ENCODE peak calls at places on chromosomes 7 and 10, in five cellular contexts. One of them, this sample, is unnamed.

GRCh38 chr10:55550241-55550640 is 749.2 kb upstream of the PCDH15 start:
- DNase-seq in SK-MEL-5: peak; percentile 51
- DNase-seq in cardiac muscle cell: peak; percentile 5
- DNase-seq in activated T-cell treated with anti-CD3 and anti-CD28 coated beads for 24 hours: no peak
- DNase-seq in NCI-H2029: no peak
- DNase-seq in this sample: no peak

GRCh38 chr7:113880467-113881040 is 38.3 kb downstream of the PPP1R3A start:
- DNase-seq in SK-MEL-5: no peak
- DNase-seq in cardiac muscle cell: no peak
- DNase-seq in activated T-cell treated with anti-CD3 and anti-CD28 coated beads for 24 hours: no peak
- DNase-seq in NCI-H2029: no peak
- DNase-seq in this sample: no peak

GRCh38 chr7:30740417-30741181 is 11.3 kb upstream of the INMT start:
- DNase-seq in cardiac muscle cell: peak; percentile 81
- DNase-seq in activated T-cell treated with anti-CD3 and anti-CD28 coated beads for 24 hours: peak; percentile 62
- DNase-seq in NCI-H2029: peak; percentile 41
- DNase-seq in SK-MEL-5: peak; percentile 85
- DNase-seq in this sample: peak; percentile 73

GRCh38 chr7:79506481-79506880 is 53.0 kb upstream of the MAGI2 start:
- DNase-seq in SK-MEL-5: no peak
- DNase-seq in activated T-cell treated with anti-CD3 and anti-CD28 coated beads for 24 hours: no peak
- DNase-seq in NCI-H2029: no peak
- DNase-seq in cardiac muscle cell: peak; percentile 73
- DNase-seq in this sample: no peak

GRCh38 chr10:69382382-69383117 is 34.2 kb downstream of the TACR2 start:
- DNase-seq in NCI-H2029: no peak
- DNase-seq in SK-MEL-5: no peak
- DNase-seq in activated T-cell treated with anti-CD3 and anti-CD28 coated beads for 24 hours: no peak
- DNase-seq in cardiac muscle cell: peak; percentile 90
- DNase-seq in this sample: no peak

GRCh38 chr7:112362796-112363195 is 87.5 kb upstream of the IFRD1 start:
- DNase-seq in cardiac muscle cell: peak; percentile 42
- DNase-seq in NCI-H2029: no peak
- DNase-seq in activated T-cell treated with anti-CD3 and anti-CD28 coated beads for 24 hours: no peak
- DNase-seq in SK-MEL-5: no peak
- DNase-seq in this sample: no peak

GRCh38 chr10:490891-491571 is 198.4 kb downstream of the DIP2C start:
- DNase-seq in SK-MEL-5: no peak
- DNase-seq in cardiac muscle cell: peak; percentile 78
- DNase-seq in activated T-cell treated with anti-CD3 and anti-CD28 coated beads for 24 hours: no peak
- DNase-seq in NCI-H2029: no peak
- DNase-seq in this sample: no peak

GRCh38 chr7:140014123-140014522 is 48.6 kb downstream of the PARP12 start:
- DNase-seq in NCI-H2029: no peak
- DNase-seq in cardiac muscle cell: no peak
- DNase-seq in SK-MEL-5: no peak
- DNase-seq in activated T-cell treated with anti-CD3 and anti-CD28 coated beads for 24 hours: no peak
- DNase-seq in this sample: no peak

GRCh38 chr10:69851306-69851705 is 49.6 kb downstream of the COL13A1 start:
- DNase-seq in activated T-cell treated with anti-CD3 and anti-CD28 coated beads for 24 hours: no peak
- DNase-seq in SK-MEL-5: no peak
- DNase-seq in NCI-H2029: no peak
- DNase-seq in cardiac muscle cell: no peak
- DNase-seq in this sample: no peak

GRCh38 chr10:8898745-8899330 is 844.4 kb downstream of the GATA3 start:
- DNase-seq in activated T-cell treated with anti-CD3 and anti-CD28 coated beads for 24 hours: no peak
- DNase-seq in SK-MEL-5: no peak
- DNase-seq in NCI-H2029: no peak
- DNase-seq in cardiac muscle cell: no peak
- DNase-seq in this sample: no peak

GRCh38 chr10:511101-511848 is 178.2 kb downstream of the DIP2C start:
- DNase-seq in activated T-cell treated with anti-CD3 and anti-CD28 coated beads for 24 hours: peak; percentile 69
- DNase-seq in cardiac muscle cell: peak; percentile 96
- DNase-seq in NCI-H2029: peak; percentile 55
- DNase-seq in SK-MEL-5: peak; percentile 90
- DNase-seq in this sample: peak; percentile 82

GRCh38 chr7:141354251-141354650 is 197.0 kb upstream of the AGK start:
- DNase-seq in activated T-cell treated with anti-CD3 and anti-CD28 coated beads for 24 hours: no peak
- DNase-seq in NCI-H2029: no peak
- DNase-seq in SK-MEL-5: no peak
- DNase-seq in cardiac muscle cell: peak; percentile 76
- DNase-seq in this sample: no peak

GRCh38 chr10:131356442-131356841 is 44.9 kb upstream of the TCERG1L start:
- DNase-seq in cardiac muscle cell: no peak
- DNase-seq in activated T-cell treated with anti-CD3 and anti-CD28 coated beads for 24 hours: no peak
- DNase-seq in NCI-H2029: no peak
- DNase-seq in SK-MEL-5: no peak
- DNase-seq in this sample: no peak

GRCh38 chr7:5470721-5471311 is 47.2 kb upstream of the TNRC18 start:
- DNase-seq in activated T-cell treated with anti-CD3 and anti-CD28 coated beads for 24 hours: no peak
- DNase-seq in cardiac muscle cell: peak; percentile 45
- DNase-seq in NCI-H2029: no peak
- DNase-seq in SK-MEL-5: no peak
- DNase-seq in this sample: no peak

GRCh38 chr7:48045205-48045765 is 9.9 kb downstream of the C7orf57 start:
- DNase-seq in activated T-cell treated with anti-CD3 and anti-CD28 coated beads for 24 hours: no peak
- DNase-seq in cardiac muscle cell: no peak
- DNase-seq in SK-MEL-5: no peak
- DNase-seq in NCI-H2029: no peak
- DNase-seq in this sample: no peak

GRCh38 chr7:6392712-6393666 is 54.8 kb downstream of the DAGLB start:
- DNase-seq in SK-MEL-5: no peak
- DNase-seq in cardiac muscle cell: peak; percentile 85
- DNase-seq in activated T-cell treated with anti-CD3 and anti-CD28 coated beads for 24 hours: no peak
- DNase-seq in NCI-H2029: no peak
- DNase-seq in this sample: no peak

GRCh38 chr7:94396044-94396443 is 1.3 kb downstream of the COL1A2 start:
- DNase-seq in SK-MEL-5: no peak
- DNase-seq in activated T-cell treated with anti-CD3 and anti-CD28 coated beads for 24 hours: no peak
- DNase-seq in NCI-H2029: no peak
- DNase-seq in cardiac muscle cell: peak; percentile 87
- DNase-seq in this sample: no peak